ENCODE peak calls at places on chromosomes 1 and 21, in eight cellular contexts. One of them, this sample, is unnamed.

GRCh38 chr1:164707868-164708331 is 148.9 kb downstream of the PBX1 start:
- DNase-seq in T-helper 9 cell: no peak
- DNase-seq in head of caudate nucleus: no peak
- DNase-seq in germinal center: no peak
- DNase-seq in epithelial cell of esophagus: peak
- DNase-seq in activated CD8-positive, alpha-beta T cell treated with anti-CD3 and anti-CD28 coated beads, Interleukin-2, amount 10 ng/mL, durations not matched to agents 7 days and 5 days: no peak
- DNase-seq in hepatic stellate cell: peak
- DNase-seq in activated T-cell treated with anti-CD3 and anti-CD28 coated beads for 1 hour: no peak
- DNase-seq in this sample: no peak

GRCh38 chr21:31397939-31398338 is 53.9 kb upstream of the TIAM1 start:
- DNase-seq in T-helper 9 cell: no peak
- DNase-seq in head of caudate nucleus: no peak
- DNase-seq in germinal center: no peak
- DNase-seq in epithelial cell of esophagus: peak
- DNase-seq in activated CD8-positive, alpha-beta T cell treated with anti-CD3 and anti-CD28 coated beads, Interleukin-2, amount 10 ng/mL, durations not matched to agents 7 days and 5 days: peak
- DNase-seq in hepatic stellate cell: no peak
- DNase-seq in activated T-cell treated with anti-CD3 and anti-CD28 coated beads for 1 hour: peak
- DNase-seq in this sample: peak

GRCh38 chr1:32336963-32337675 is 1.1 kb upstream of the MARCKSL1 start:
- DNase-seq in T-helper 9 cell: peak
- DNase-seq in head of caudate nucleus: no peak
- DNase-seq in germinal center: peak
- DNase-seq in epithelial cell of esophagus: peak
- DNase-seq in activated CD8-positive, alpha-beta T cell treated with anti-CD3 and anti-CD28 coated beads, Interleukin-2, amount 10 ng/mL, durations not matched to agents 7 days and 5 days: peak
- DNase-seq in hepatic stellate cell: no peak
- DNase-seq in activated T-cell treated with anti-CD3 and anti-CD28 coated beads for 1 hour: no peak
- DNase-seq in this sample: peak

GRCh38 chr1:93592636-93592949 is 89.0 kb downstream of the BCAR3 start:
- DNase-seq in T-helper 9 cell: no peak
- DNase-seq in head of caudate nucleus: no peak
- DNase-seq in germinal center: no peak
- DNase-seq in epithelial cell of esophagus: no peak
- DNase-seq in activated CD8-positive, alpha-beta T cell treated with anti-CD3 and anti-CD28 coated beads, Interleukin-2, amount 10 ng/mL, durations not matched to agents 7 days and 5 days: no peak
- DNase-seq in hepatic stellate cell: no peak
- DNase-seq in activated T-cell treated with anti-CD3 and anti-CD28 coated beads for 1 hour: no peak
- DNase-seq in this sample: no peak

GRCh38 chr1:172484252-172484651 is 40.4 kb upstream of the PIGC start:
- DNase-seq in T-helper 9 cell: no peak
- DNase-seq in head of caudate nucleus: no peak
- DNase-seq in germinal center: no peak
- DNase-seq in epithelial cell of esophagus: peak
- DNase-seq in activated CD8-positive, alpha-beta T cell treated with anti-CD3 and anti-CD28 coated beads, Interleukin-2, amount 10 ng/mL, durations not matched to agents 7 days and 5 days: no peak
- DNase-seq in hepatic stellate cell: no peak
- DNase-seq in activated T-cell treated with anti-CD3 and anti-CD28 coated beads for 1 hour: no peak
- DNase-seq in this sample: no peak

GRCh38 chr1:97252076-97252475 is 530.5 kb downstream of the PTBP2 start:
- DNase-seq in T-helper 9 cell: no peak
- DNase-seq in head of caudate nucleus: no peak
- DNase-seq in germinal center: no peak
- DNase-seq in epithelial cell of esophagus: peak
- DNase-seq in activated CD8-positive, alpha-beta T cell treated with anti-CD3 and anti-CD28 coated beads, Interleukin-2, amount 10 ng/mL, durations not matched to agents 7 days and 5 days: no peak
- DNase-seq in hepatic stellate cell: no peak
- DNase-seq in activated T-cell treated with anti-CD3 and anti-CD28 coated beads for 1 hour: no peak
- DNase-seq in this sample: no peak

GRCh38 chr21:44618909-44619308 is 7.0 kb downstream of the KRTAP10-8 start:
- DNase-seq in T-helper 9 cell: peak
- DNase-seq in head of caudate nucleus: no peak
- DNase-seq in germinal center: no peak
- DNase-seq in epithelial cell of esophagus: no peak
- DNase-seq in activated CD8-positive, alpha-beta T cell treated with anti-CD3 and anti-CD28 coated beads, Interleukin-2, amount 10 ng/mL, durations not matched to agents 7 days and 5 days: peak
- DNase-seq in hepatic stellate cell: no peak
- DNase-seq in activated T-cell treated with anti-CD3 and anti-CD28 coated beads for 1 hour: peak
- DNase-seq in this sample: peak

GRCh38 chr1:170168263-170168662 is 22.5 kb downstream of the NTMT2 start:
- DNase-seq in T-helper 9 cell: no peak
- DNase-seq in head of caudate nucleus: no peak
- DNase-seq in germinal center: no peak
- DNase-seq in epithelial cell of esophagus: peak
- DNase-seq in activated CD8-positive, alpha-beta T cell treated with anti-CD3 and anti-CD28 coated beads, Interleukin-2, amount 10 ng/mL, durations not matched to agents 7 days and 5 days: no peak
- DNase-seq in hepatic stellate cell: peak
- DNase-seq in activated T-cell treated with anti-CD3 and anti-CD28 coated beads for 1 hour: no peak
- DNase-seq in this sample: no peak

GRCh38 chr1:3507636-3508275 is 53.3 kb downstream of the ARHGEF16 start:
- DNase-seq in T-helper 9 cell: no peak
- DNase-seq in head of caudate nucleus: no peak
- DNase-seq in germinal center: no peak
- DNase-seq in epithelial cell of esophagus: no peak
- DNase-seq in activated CD8-positive, alpha-beta T cell treated with anti-CD3 and anti-CD28 coated beads, Interleukin-2, amount 10 ng/mL, durations not matched to agents 7 days and 5 days: no peak
- DNase-seq in hepatic stellate cell: no peak
- DNase-seq in activated T-cell treated with anti-CD3 and anti-CD28 coated beads for 1 hour: no peak
- DNase-seq in this sample: no peak

GRCh38 chr1:81574365-81574764 is 226.4 kb upstream of the ADGRL2 start:
- DNase-seq in T-helper 9 cell: no peak
- DNase-seq in head of caudate nucleus: no peak
- DNase-seq in germinal center: no peak
- DNase-seq in epithelial cell of esophagus: no peak
- DNase-seq in activated CD8-positive, alpha-beta T cell treated with anti-CD3 and anti-CD28 coated beads, Interleukin-2, amount 10 ng/mL, durations not matched to agents 7 days and 5 days: no peak
- DNase-seq in hepatic stellate cell: no peak
- DNase-seq in activated T-cell treated with anti-CD3 and anti-CD28 coated beads for 1 hour: no peak
- DNase-seq in this sample: no peak

GRCh38 chr1:54112969-54113368 is 39.8 kb downstream of the CDCP2 start:
- DNase-seq in T-helper 9 cell: no peak
- DNase-seq in head of caudate nucleus: no peak
- DNase-seq in germinal center: no peak
- DNase-seq in epithelial cell of esophagus: no peak
- DNase-seq in activated CD8-positive, alpha-beta T cell treated with anti-CD3 and anti-CD28 coated beads, Interleukin-2, amount 10 ng/mL, durations not matched to agents 7 days and 5 days: no peak
- DNase-seq in hepatic stellate cell: no peak
- DNase-seq in activated T-cell treated with anti-CD3 and anti-CD28 coated beads for 1 hour: no peak
- DNase-seq in this sample: no peak

GRCh38 chr1:193625255-193625654 is 438.8 kb upstream of the B3GALT2 start:
- DNase-seq in T-helper 9 cell: no peak
- DNase-seq in head of caudate nucleus: no peak
- DNase-seq in germinal center: no peak
- DNase-seq in epithelial cell of esophagus: peak
- DNase-seq in activated CD8-positive, alpha-beta T cell treated with anti-CD3 and anti-CD28 coated beads, Interleukin-2, amount 10 ng/mL, durations not matched to agents 7 days and 5 days: no peak
- DNase-seq in hepatic stellate cell: no peak
- DNase-seq in activated T-cell treated with anti-CD3 and anti-CD28 coated beads for 1 hour: no peak
- DNase-seq in this sample: no peak

GRCh38 chr21:35284199-35284598 is 235.1 kb upstream of the RUNX1 start:
- DNase-seq in T-helper 9 cell: no peak
- DNase-seq in head of caudate nucleus: no peak
- DNase-seq in germinal center: no peak
- DNase-seq in epithelial cell of esophagus: no peak
- DNase-seq in activated CD8-positive, alpha-beta T cell treated with anti-CD3 and anti-CD28 coated beads, Interleukin-2, amount 10 ng/mL, durations not matched to agents 7 days and 5 days: no peak
- DNase-seq in hepatic stellate cell: no peak
- DNase-seq in activated T-cell treated with anti-CD3 and anti-CD28 coated beads for 1 hour: no peak
- DNase-seq in this sample: no peak

GRCh38 chr21:41665766-41666595 is 100.9 kb downstream of the RIPK4 start:
- DNase-seq in T-helper 9 cell: no peak
- DNase-seq in head of caudate nucleus: no peak
- DNase-seq in germinal center: no peak
- DNase-seq in epithelial cell of esophagus: no peak
- DNase-seq in activated CD8-positive, alpha-beta T cell treated with anti-CD3 and anti-CD28 coated beads, Interleukin-2, amount 10 ng/mL, durations not matched to agents 7 days and 5 days: no peak
- DNase-seq in hepatic stellate cell: no peak
- DNase-seq in activated T-cell treated with anti-CD3 and anti-CD28 coated beads for 1 hour: no peak
- DNase-seq in this sample: no peak

GRCh38 chr1:159923203-159924024 is 1.9 kb downstream of the TAGLN2 start:
- DNase-seq in T-helper 9 cell: peak
- DNase-seq in head of caudate nucleus: no peak
- DNase-seq in germinal center: peak
- DNase-seq in epithelial cell of esophagus: peak
- DNase-seq in activated CD8-positive, alpha-beta T cell treated with anti-CD3 and anti-CD28 coated beads, Interleukin-2, amount 10 ng/mL, durations not matched to agents 7 days and 5 days: peak
- DNase-seq in hepatic stellate cell: peak
- DNase-seq in activated T-cell treated with anti-CD3 and anti-CD28 coated beads for 1 hour: peak
- DNase-seq in this sample: peak

GRCh38 chr1:206972725-206973124 is 2.5 kb upstream of the FCAMR start:
- DNase-seq in T-helper 9 cell: no peak
- DNase-seq in head of caudate nucleus: no peak
- DNase-seq in germinal center: no peak
- DNase-seq in epithelial cell of esophagus: no peak
- DNase-seq in activated CD8-positive, alpha-beta T cell treated with anti-CD3 and anti-CD28 coated beads, Interleukin-2, amount 10 ng/mL, durations not matched to agents 7 days and 5 days: no peak
- DNase-seq in hepatic stellate cell: no peak
- DNase-seq in activated T-cell treated with anti-CD3 and anti-CD28 coated beads for 1 hour: no peak
- DNase-seq in this sample: no peak

GRCh38 chr1:211653907-211654553 is 21.4 kb downstream of the NEK2 start:
- DNase-seq in T-helper 9 cell: no peak
- DNase-seq in head of caudate nucleus: no peak
- DNase-seq in germinal center: no peak
- DNase-seq in epithelial cell of esophagus: peak
- DNase-seq in activated CD8-positive, alpha-beta T cell treated with anti-CD3 and anti-CD28 coated beads, Interleukin-2, amount 10 ng/mL, durations not matched to agents 7 days and 5 days: no peak
- DNase-seq in hepatic stellate cell: no peak
- DNase-seq in activated T-cell treated with anti-CD3 and anti-CD28 coated beads for 1 hour: no peak
- DNase-seq in this sample: no peak

GRCh38 chr1:40256401-40257084 is 1.5 kb upstream of the ZMPSTE24 start:
- DNase-seq in T-helper 9 cell: no peak
- DNase-seq in head of caudate nucleus: no peak
- DNase-seq in germinal center: no peak
- DNase-seq in epithelial cell of esophagus: no peak
- DNase-seq in activated CD8-positive, alpha-beta T cell treated with anti-CD3 and anti-CD28 coated beads, Interleukin-2, amount 10 ng/mL, durations not matched to agents 7 days and 5 days: no peak
- DNase-seq in hepatic stellate cell: no peak
- DNase-seq in activated T-cell treated with anti-CD3 and anti-CD28 coated beads for 1 hour: no peak
- DNase-seq in this sample: no peak

GRCh38 chr21:38970765-38971164 is 165.0 kb downstream of the ETS2 start:
- DNase-seq in T-helper 9 cell: no peak
- DNase-seq in head of caudate nucleus: no peak
- DNase-seq in germinal center: no peak
- DNase-seq in epithelial cell of esophagus: no peak
- DNase-seq in activated CD8-positive, alpha-beta T cell treated with anti-CD3 and anti-CD28 coated beads, Interleukin-2, amount 10 ng/mL, durations not matched to agents 7 days and 5 days: no peak
- DNase-seq in hepatic stellate cell: no peak
- DNase-seq in activated T-cell treated with anti-CD3 and anti-CD28 coated beads for 1 hour: no peak
- DNase-seq in this sample: no peak

GRCh38 chr1:93528416-93528815 is 80.5 kb downstream of the FNBP1L start:
- DNase-seq in T-helper 9 cell: no peak
- DNase-seq in head of caudate nucleus: no peak
- DNase-seq in germinal center: peak
- DNase-seq in epithelial cell of esophagus: no peak
- DNase-seq in activated CD8-positive, alpha-beta T cell treated with anti-CD3 and anti-CD28 coated beads, Interleukin-2, amount 10 ng/mL, durations not matched to agents 7 days and 5 days: no peak
- DNase-seq in hepatic stellate cell: no peak
- DNase-seq in activated T-cell treated with anti-CD3 and anti-CD28 coated beads for 1 hour: no peak
- DNase-seq in this sample: no peak

GRCh38 chr1:146034976-146035469 is 13.5 kb upstream of the HJV start:
- DNase-seq in T-helper 9 cell: no peak
- DNase-seq in head of caudate nucleus: no peak
- DNase-seq in germinal center: no peak
- DNase-seq in epithelial cell of esophagus: no peak
- DNase-seq in activated CD8-positive, alpha-beta T cell treated with anti-CD3 and anti-CD28 coated beads, Interleukin-2, amount 10 ng/mL, durations not matched to agents 7 days and 5 days: no peak
- DNase-seq in hepatic stellate cell: no peak
- DNase-seq in activated T-cell treated with anti-CD3 and anti-CD28 coated beads for 1 hour: no peak
- DNase-seq in this sample: no peak

GRCh38 chr1:167107456-167107855 is 13.6 kb downstream of the STYXL2 start:
- DNase-seq in T-helper 9 cell: no peak
- DNase-seq in head of caudate nucleus: no peak
- DNase-seq in germinal center: no peak
- DNase-seq in epithelial cell of esophagus: peak
- DNase-seq in activated CD8-positive, alpha-beta T cell treated with anti-CD3 and anti-CD28 coated beads, Interleukin-2, amount 10 ng/mL, durations not matched to agents 7 days and 5 days: no peak
- DNase-seq in hepatic stellate cell: no peak
- DNase-seq in activated T-cell treated with anti-CD3 and anti-CD28 coated beads for 1 hour: no peak
- DNase-seq in this sample: no peak

GRCh38 chr1:19165501-19165900 is 44.6 kb downstream of the UBR4 start:
- DNase-seq in T-helper 9 cell: no peak
- DNase-seq in head of caudate nucleus: no peak
- DNase-seq in germinal center: no peak
- DNase-seq in epithelial cell of esophagus: no peak
- DNase-seq in activated CD8-positive, alpha-beta T cell treated with anti-CD3 and anti-CD28 coated beads, Interleukin-2, amount 10 ng/mL, durations not matched to agents 7 days and 5 days: no peak
- DNase-seq in hepatic stellate cell: no peak
- DNase-seq in activated T-cell treated with anti-CD3 and anti-CD28 coated beads for 1 hour: no peak
- DNase-seq in this sample: no peak

GRCh38 chr1:239810071-239810481 is 281.6 kb upstream of the FMN2 start:
- DNase-seq in T-helper 9 cell: no peak
- DNase-seq in head of caudate nucleus: no peak
- DNase-seq in germinal center: no peak
- DNase-seq in epithelial cell of esophagus: no peak
- DNase-seq in activated CD8-positive, alpha-beta T cell treated with anti-CD3 and anti-CD28 coated beads, Interleukin-2, amount 10 ng/mL, durations not matched to agents 7 days and 5 days: no peak
- DNase-seq in hepatic stellate cell: no peak
- DNase-seq in activated T-cell treated with anti-CD3 and anti-CD28 coated beads for 1 hour: no peak
- DNase-seq in this sample: no peak

GRCh38 chr1:168121314-168122029 is 15.3 kb downstream of the GPR161 start:
- DNase-seq in T-helper 9 cell: no peak
- DNase-seq in head of caudate nucleus: no peak
- DNase-seq in germinal center: no peak
- DNase-seq in epithelial cell of esophagus: peak
- DNase-seq in activated CD8-positive, alpha-beta T cell treated with anti-CD3 and anti-CD28 coated beads, Interleukin-2, amount 10 ng/mL, durations not matched to agents 7 days and 5 days: no peak
- DNase-seq in hepatic stellate cell: peak
- DNase-seq in activated T-cell treated with anti-CD3 and anti-CD28 coated beads for 1 hour: no peak
- DNase-seq in this sample: no peak

GRCh38 chr1:50976111-50976889 is 6.3 kb downstream of the CDKN2C start:
- DNase-seq in T-helper 9 cell: no peak
- DNase-seq in head of caudate nucleus: no peak
- DNase-seq in germinal center: peak
- DNase-seq in epithelial cell of esophagus: no peak
- DNase-seq in activated CD8-positive, alpha-beta T cell treated with anti-CD3 and anti-CD28 coated beads, Interleukin-2, amount 10 ng/mL, durations not matched to agents 7 days and 5 days: no peak
- DNase-seq in hepatic stellate cell: no peak
- DNase-seq in activated T-cell treated with anti-CD3 and anti-CD28 coated beads for 1 hour: no peak
- DNase-seq in this sample: no peak

GRCh38 chr1:161037661-161038522 is 872 bp downstream of the TSTD1 start:
- DNase-seq in T-helper 9 cell: no peak
- DNase-seq in head of caudate nucleus: no peak
- DNase-seq in germinal center: no peak
- DNase-seq in epithelial cell of esophagus: peak
- DNase-seq in activated CD8-positive, alpha-beta T cell treated with anti-CD3 and anti-CD28 coated beads, Interleukin-2, amount 10 ng/mL, durations not matched to agents 7 days and 5 days: no peak
- DNase-seq in hepatic stellate cell: no peak
- DNase-seq in activated T-cell treated with anti-CD3 and anti-CD28 coated beads for 1 hour: no peak
- DNase-seq in this sample: no peak

GRCh38 chr1:46180082-46180616 is 3.9 kb upstream of the P3R3URF start:
- DNase-seq in T-helper 9 cell: no peak
- DNase-seq in head of caudate nucleus: peak
- DNase-seq in germinal center: no peak
- DNase-seq in epithelial cell of esophagus: peak
- DNase-seq in activated CD8-positive, alpha-beta T cell treated with anti-CD3 and anti-CD28 coated beads, Interleukin-2, amount 10 ng/mL, durations not matched to agents 7 days and 5 days: no peak
- DNase-seq in hepatic stellate cell: no peak
- DNase-seq in activated T-cell treated with anti-CD3 and anti-CD28 coated beads for 1 hour: no peak
- DNase-seq in this sample: no peak

GRCh38 chr1:62541048-62541447 is 56.3 kb upstream of the ANGPTL3 start:
- DNase-seq in T-helper 9 cell: no peak
- DNase-seq in head of caudate nucleus: no peak
- DNase-seq in germinal center: no peak
- DNase-seq in epithelial cell of esophagus: no peak
- DNase-seq in activated CD8-positive, alpha-beta T cell treated with anti-CD3 and anti-CD28 coated beads, Interleukin-2, amount 10 ng/mL, durations not matched to agents 7 days and 5 days: no peak
- DNase-seq in hepatic stellate cell: no peak
- DNase-seq in activated T-cell treated with anti-CD3 and anti-CD28 coated beads for 1 hour: no peak
- DNase-seq in this sample: no peak

GRCh38 chr1:89552481-89553194 is 28.0 kb downstream of the LRRC8B start:
- DNase-seq in T-helper 9 cell: no peak
- DNase-seq in head of caudate nucleus: no peak
- DNase-seq in germinal center: peak
- DNase-seq in epithelial cell of esophagus: peak
- DNase-seq in activated CD8-positive, alpha-beta T cell treated with anti-CD3 and anti-CD28 coated beads, Interleukin-2, amount 10 ng/mL, durations not matched to agents 7 days and 5 days: no peak
- DNase-seq in hepatic stellate cell: no peak
- DNase-seq in activated T-cell treated with anti-CD3 and anti-CD28 coated beads for 1 hour: no peak
- DNase-seq in this sample: no peak

GRCh38 chr1:6024376-6024775 is 21.3 kb upstream of the KCNAB2 start:
- DNase-seq in T-helper 9 cell: no peak
- DNase-seq in head of caudate nucleus: no peak
- DNase-seq in germinal center: no peak
- DNase-seq in epithelial cell of esophagus: no peak
- DNase-seq in activated CD8-positive, alpha-beta T cell treated with anti-CD3 and anti-CD28 coated beads, Interleukin-2, amount 10 ng/mL, durations not matched to agents 7 days and 5 days: no peak
- DNase-seq in hepatic stellate cell: no peak
- DNase-seq in activated T-cell treated with anti-CD3 and anti-CD28 coated beads for 1 hour: no peak
- DNase-seq in this sample: no peak

GRCh38 chr1:21811875-21812305 is at the start of gene LDLRAD2:
- DNase-seq in T-helper 9 cell: no peak
- DNase-seq in head of caudate nucleus: no peak
- DNase-seq in germinal center: peak
- DNase-seq in epithelial cell of esophagus: no peak
- DNase-seq in activated CD8-positive, alpha-beta T cell treated with anti-CD3 and anti-CD28 coated beads, Interleukin-2, amount 10 ng/mL, durations not matched to agents 7 days and 5 days: no peak
- DNase-seq in hepatic stellate cell: peak
- DNase-seq in activated T-cell treated with anti-CD3 and anti-CD28 coated beads for 1 hour: no peak
- DNase-seq in this sample: no peak

GRCh38 chr1:51535006-51535592 is 16.0 kb upstream of the EPS15 start:
- DNase-seq in T-helper 9 cell: peak
- DNase-seq in head of caudate nucleus: peak
- DNase-seq in germinal center: peak
- DNase-seq in epithelial cell of esophagus: peak
- DNase-seq in activated CD8-positive, alpha-beta T cell treated with anti-CD3 and anti-CD28 coated beads, Interleukin-2, amount 10 ng/mL, durations not matched to agents 7 days and 5 days: peak
- DNase-seq in hepatic stellate cell: peak
- DNase-seq in activated T-cell treated with anti-CD3 and anti-CD28 coated beads for 1 hour: peak
- DNase-seq in this sample: peak